ENCODE peak calls at places on chromosomes 5 and 9, in seven cellular contexts. One of them, this sample, is unnamed.
A peak's percentile ranks its signal among the peaks of the same experiment; 100 is the strongest.

GRCh38 chr9:17578911-17579793 is at the start of gene SH3GL2:
- DNase-seq in posterior cingulate gyrus: peak; percentile 34
- DNase-seq in kidney tubule cell: peak; percentile 70
- DNase-seq in fibroblast of the conjunctiva: no peak
- DNase-seq in NCI-H2081: peak; percentile 93
- DNase-seq in iPS DF 6.9: peak; percentile 70
- DNase-seq in tibial artery: no peak
- DNase-seq in this sample: peak; percentile 92

GRCh38 chr5:107805819-107806218 is 135.1 kb upstream of the EFNA5 start:
- DNase-seq in posterior cingulate gyrus: no peak
- DNase-seq in kidney tubule cell: no peak
- DNase-seq in fibroblast of the conjunctiva: no peak
- DNase-seq in NCI-H2081: no peak
- DNase-seq in iPS DF 6.9: no peak
- DNase-seq in tibial artery: no peak
- DNase-seq in this sample: peak; percentile 40

GRCh38 chr5:132283423-132284043 is 10.7 kb upstream of the SLC22A4 start:
- DNase-seq in posterior cingulate gyrus: no peak
- DNase-seq in kidney tubule cell: peak; percentile 70
- DNase-seq in fibroblast of the conjunctiva: no peak
- DNase-seq in NCI-H2081: no peak
- DNase-seq in iPS DF 6.9: no peak
- DNase-seq in tibial artery: no peak
- DNase-seq in this sample: peak; percentile 18

GRCh38 chr5:75335952-75336624 is 932 bp upstream of the HMGCR start:
- DNase-seq in posterior cingulate gyrus: no peak
- DNase-seq in kidney tubule cell: peak; percentile 89
- DNase-seq in fibroblast of the conjunctiva: peak; percentile 75
- DNase-seq in NCI-H2081: no peak
- DNase-seq in iPS DF 6.9: no peak
- DNase-seq in tibial artery: no peak
- DNase-seq in this sample: peak; percentile 68

GRCh38 chr5:78964889-78965288 is 20.2 kb downstream of the ARSB start:
- DNase-seq in posterior cingulate gyrus: no peak
- DNase-seq in kidney tubule cell: peak; percentile 62
- DNase-seq in fibroblast of the conjunctiva: peak; percentile 63
- DNase-seq in NCI-H2081: peak; percentile 23
- DNase-seq in iPS DF 6.9: no peak
- DNase-seq in tibial artery: no peak
- DNase-seq in this sample: peak; percentile 44

GRCh38 chr5:139394654-139395566 is at the start of gene PROB1:
- DNase-seq in posterior cingulate gyrus: no peak
- DNase-seq in kidney tubule cell: no peak
- DNase-seq in fibroblast of the conjunctiva: no peak
- DNase-seq in NCI-H2081: no peak
- DNase-seq in iPS DF 6.9: no peak
- DNase-seq in tibial artery: no peak
- DNase-seq in this sample: no peak

GRCh38 chr9:80796662-80797426 is 892.5 kb downstream of the TLE1 start:
- DNase-seq in posterior cingulate gyrus: no peak
- DNase-seq in kidney tubule cell: no peak
- DNase-seq in fibroblast of the conjunctiva: no peak
- DNase-seq in NCI-H2081: no peak
- DNase-seq in iPS DF 6.9: no peak
- DNase-seq in tibial artery: no peak
- DNase-seq in this sample: no peak

GRCh38 chr9:89022071-89022721 is 30.9 kb downstream of the S1PR3 start:
- DNase-seq in posterior cingulate gyrus: no peak
- DNase-seq in kidney tubule cell: peak; percentile 90
- DNase-seq in fibroblast of the conjunctiva: no peak
- DNase-seq in NCI-H2081: no peak
- DNase-seq in iPS DF 6.9: no peak
- DNase-seq in tibial artery: no peak
- DNase-seq in this sample: no peak

GRCh38 chr9:71737455-71737854 is 30.9 kb downstream of the CEMIP2 start:
- DNase-seq in posterior cingulate gyrus: no peak
- DNase-seq in kidney tubule cell: peak; percentile 34
- DNase-seq in fibroblast of the conjunctiva: no peak
- DNase-seq in NCI-H2081: no peak
- DNase-seq in iPS DF 6.9: no peak
- DNase-seq in tibial artery: no peak
- DNase-seq in this sample: no peak

GRCh38 chr9:95058121-95058785 is 259.3 kb downstream of the FANCC start:
- DNase-seq in posterior cingulate gyrus: no peak
- DNase-seq in kidney tubule cell: no peak
- DNase-seq in fibroblast of the conjunctiva: no peak
- DNase-seq in NCI-H2081: no peak
- DNase-seq in iPS DF 6.9: no peak
- DNase-seq in tibial artery: no peak
- DNase-seq in this sample: no peak

GRCh38 chr5:50709471-50709870 is 43.0 kb downstream of the PARP8 start:
- DNase-seq in posterior cingulate gyrus: no peak
- DNase-seq in kidney tubule cell: peak; percentile 22
- DNase-seq in fibroblast of the conjunctiva: no peak
- DNase-seq in NCI-H2081: no peak
- DNase-seq in iPS DF 6.9: no peak
- DNase-seq in tibial artery: no peak
- DNase-seq in this sample: no peak